ENCODE peak calls at places on chromosomes 4 and X, in ten cellular contexts. X is SK-N-SH, K is MM.1S, P is mucosa of descending colon, O is uterus, L is mesendoderm, I is mesenchymal stem cell, T is Caco-2, C is MG63, F is pancreas. N is an unnamed sample.

GRCh38 chr4:139633661-139634060 is 32.0 kb upstream of the MGST2 start:
- DNase-seq in F (no peak), T (peak; percentile 59), P (no peak), I (peak; percentile 24), O (peak; percentile 33), L (peak; percentile 81), C (no peak), K (no peak), X (no peak), N (peak; percentile 33)

GRCh38 chrX:43581888-43582539 is 74.1 kb upstream of the MAOA start:
- DNase-seq in X (no peak), C (no peak), T (no peak), P (no peak), L (no peak), K (no peak), O (no peak), I (no peak), F (no peak), N (peak; percentile 86)

GRCh38 chr4:70637239-70637920 is 8.8 kb downstream of the ENAM start:
- DNase-seq in P (no peak), F (no peak), O (no peak), K (no peak), C (no peak), T (no peak), X (no peak), L (no peak), I (no peak), N (no peak)

GRCh38 chrX:107675823-107676555 is 47.7 kb downstream of the PRPS1 start:
- DNase-seq in X (no peak), I (peak; percentile 89), K (peak; percentile 56), F (no peak), L (no peak), C (no peak), P (no peak), T (no peak), O (peak; percentile 45), N (no peak)

GRCh38 chr4:3239998-3240920 is 8.7 kb upstream of the MSANTD1 start:
- DNase-seq in T (no peak), F (peak; percentile 92), L (no peak), O (no peak), K (no peak), C (no peak), X (no peak), I (no peak), P (no peak), N (no peak)

GRCh38 chrX:67692246-67692645 is 148.4 kb downstream of the AR start:
- DNase-seq in I (peak; percentile 8), L (no peak), O (no peak), F (no peak), T (no peak), C (no peak), X (no peak), K (peak; percentile 81), P (no peak), N (peak; percentile 41)

GRCh38 chrX:69424161-69424560 is 80.0 kb upstream of the NALF2 start:
- DNase-seq in F (no peak), X (peak; percentile 22), T (no peak), L (peak; percentile 8), I (peak; percentile 3), P (no peak), O (no peak), K (no peak), C (no peak), N (peak; percentile 8)

GRCh38 chr4:149031399-149031798 is 589.2 kb upstream of the NR3C2 start:
- DNase-seq in K (peak; percentile 31), I (no peak), F (no peak), P (no peak), L (peak; percentile 59), C (no peak), X (no peak), T (peak; percentile 2), O (no peak), N (peak; percentile 53)

GRCh38 chrX:39854772-39855747 is 242.7 kb downstream of the BCOR start:
- DNase-seq in O (no peak), I (peak; percentile 25), K (peak; percentile 72), P (no peak), X (no peak), F (no peak), T (no peak), L (no peak), C (no peak), N (no peak)

GRCh38 chr4:67713531-67714247 is 12.7 kb upstream of the UBA6 start:
- DNase-seq in P (no peak), F (no peak), K (no peak), X (no peak), I (peak; percentile 64), L (peak; percentile 51), T (peak; percentile 27), O (no peak), C (no peak), N (peak; percentile 86)

GRCh38 chrX:138128025-138128671 is 562.2 kb downstream of the ZIC3 start:
- DNase-seq in C (no peak), T (peak; percentile 17), I (peak; percentile 0), O (no peak), F (peak; percentile 27), L (peak; percentile 58), P (no peak), X (peak; percentile 28), K (peak; percentile 44), N (peak; percentile 23)

GRCh38 chr4:81032805-81033684 is 2.5 kb downstream of the BMP3 start:
- DNase-seq in X (no peak), L (peak; percentile 5), I (no peak), T (no peak), K (no peak), F (no peak), P (no peak), C (no peak), O (no peak), N (peak; percentile 54)

GRCh38 chr4:182297659-182298058 is 54.5 kb downstream of the TENM3 start:
- DNase-seq in P (no peak), T (no peak), L (peak; percentile 38), C (peak; percentile 3), X (no peak), K (no peak), O (no peak), I (peak; percentile 18), F (no peak), N (no peak)

DNA sequence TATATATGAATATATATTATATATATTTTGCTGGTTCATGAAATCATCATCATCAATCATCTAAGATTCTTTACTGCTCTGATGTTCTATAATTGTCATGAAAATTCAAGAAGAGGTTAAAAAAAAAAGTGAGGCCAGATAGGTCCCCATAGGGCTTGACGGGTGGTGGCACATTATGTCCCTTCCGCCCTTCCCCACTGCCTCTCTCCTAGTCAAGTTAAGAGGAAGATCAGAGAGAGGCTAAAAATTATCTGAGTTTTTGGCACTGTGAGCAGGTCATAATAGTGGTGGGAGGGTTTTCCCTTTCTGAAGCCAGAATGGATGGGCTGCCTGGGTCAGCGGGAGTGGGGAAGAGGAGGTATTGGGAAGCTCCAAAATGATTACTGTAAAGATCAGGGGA is 5.4 kb downstream of the SYNPO2 start:
- DNase-seq in T (no peak), O (no peak), I (no peak), P (no peak), L (no peak), K (no peak), X (no peak), C (no peak), F (no peak), N (no peak)
- H3K4me3 ChIP-seq in T (no peak overlapping the region), O (peak overlapping the region; percentile 20), I (no peak overlapping the region), P (no peak overlapping the region), L (no peak overlapping the region), K (no peak overlapping the region), X (no peak overlapping the region), C (no peak overlapping the region), F (no peak overlapping the region), N (no peak overlapping the region)

DNA sequence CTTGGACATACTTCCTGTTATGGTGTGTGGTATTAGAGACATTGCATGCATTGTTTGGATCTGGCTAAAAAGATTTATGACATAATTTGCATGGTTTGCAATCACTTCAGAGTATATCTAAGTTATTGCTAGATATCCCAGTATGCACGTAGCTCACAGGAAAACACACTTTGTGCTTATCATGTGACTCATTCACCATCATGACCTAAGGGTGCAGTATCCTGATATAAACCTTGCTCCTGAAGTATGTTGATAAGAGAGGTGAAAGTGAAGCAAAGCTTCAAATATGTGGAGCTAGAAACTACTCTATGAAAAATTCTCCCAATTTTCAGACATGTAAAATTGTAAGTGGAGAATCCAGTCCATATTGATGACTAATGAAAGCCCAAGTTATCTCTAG is 46.9 kb upstream of the GRXCR1 start:
- DNase-seq in C (no peak), L (no peak), K (no peak), O (no peak), P (no peak), T (no peak), F (no peak), I (peak; percentile 2), X (no peak), N (no peak)
- H3K36me3 ChIP-seq in C (no peaks in the 10 kb centered on the region), L (no peaks in the 10 kb centered on the region), K (no peaks in the 10 kb centered on the region), O (no peaks in the 10 kb centered on the region), P (no peaks in the 10 kb centered on the region), T (no peaks in the 10 kb centered on the region), F (no peaks in the 10 kb centered on the region), I (no peaks in the 10 kb centered on the region), X (no peaks in the 10 kb centered on the region), N (no peaks in the 10 kb centered on the region)

GRCh38 chr4:152398060-152398459 is 137.8 kb downstream of the FBXW7 start:
- DNase-seq in T (no peak), L (no peak), K (no peak), X (peak; percentile 22), P (no peak), O (no peak), F (no peak), I (peak; percentile 42), C (no peak), N (peak; percentile 27)
- H3K4me3 ChIP-seq in T (no peak overlapping the region), L (no peak overlapping the region), K (no peak overlapping the region), X (no peak overlapping the region), P (no peak overlapping the region), O (no peak overlapping the region), F (no peak overlapping the region), I (no peak overlapping the region), C (no peak overlapping the region), N (no peak overlapping the region)

GRCh38 chr4:26432419-26432818 is 57.9 kb downstream of the CCKAR start:
- DNase-seq in I (no peak), K (no peak), P (no peak), T (no peak), L (no peak), C (no peak), X (no peak), O (no peak), F (no peak), N (peak; percentile 45)

GRCh38 chr4:26431461-26432165 is 58.7 kb downstream of the CCKAR start:
- DNase-seq in K (no peak), O (no peak), C (no peak), T (no peak), X (no peak), L (no peak), I (no peak), P (no peak), F (no peak), N (peak; percentile 88)

GRCh38 chr4:26433556-26433955 is 56.7 kb downstream of the CCKAR start:
- DNase-seq in P (no peak), O (no peak), C (no peak), L (no peak), T (no peak), X (no peak), K (no peak), F (no peak), I (no peak), N (peak; percentile 36)

DNA sequence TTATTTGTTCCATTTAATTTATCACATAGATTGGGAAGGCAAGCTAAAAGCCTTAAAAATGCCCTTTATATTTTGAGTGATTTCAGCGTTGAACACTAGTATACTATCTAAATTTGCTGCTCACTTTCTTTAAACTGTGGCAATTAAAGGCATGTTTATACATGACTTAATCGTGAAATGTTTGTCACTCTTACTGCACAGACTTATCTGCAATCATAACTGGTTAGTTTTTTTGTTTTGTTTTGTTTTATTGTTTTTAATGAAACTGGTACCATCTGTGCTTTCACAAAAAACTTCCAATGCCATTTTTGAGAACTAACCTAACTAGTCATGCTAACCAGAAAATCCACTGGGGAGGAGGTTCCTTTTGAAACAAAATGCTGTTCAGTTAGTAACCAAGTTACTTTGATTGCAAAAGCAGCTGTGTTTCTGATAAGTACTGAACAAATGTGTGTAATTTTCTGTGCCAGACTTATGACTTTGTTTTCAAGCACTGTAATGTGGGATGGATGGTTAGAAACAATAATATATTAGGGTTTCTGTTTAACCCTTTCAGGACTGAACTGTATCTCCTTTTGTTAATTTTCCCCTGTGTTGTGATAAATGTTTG is 56.1 kb downstream of the CCKAR start:
- DNase-seq in K (no peak), L (no peak), T (no peak), C (no peak), F (no peak), P (no peak), X (no peak), O (no peak), I (no peak), N (peak; percentile 65)
- H3K36me3 ChIP-seq in K (no peaks in the 10 kb centered on the region), L (peaks cover 2% of the 10 kb centered on the region), T (no peaks in the 10 kb centered on the region), C (peaks cover 76% of the 10 kb centered on the region), F (no peaks in the 10 kb centered on the region), P (no peaks in the 10 kb centered on the region), X (peaks cover 32% of the 10 kb centered on the region), O (no peaks in the 10 kb centered on the region), I (peaks cover 15% of the 10 kb centered on the region), N (no peaks in the 10 kb centered on the region)